ENCODE peak calls at places on chromosomes 16 and 17, in six cellular contexts. One of them, this sample, is unnamed.

GRCh38 chr17:47290870-47291241 is 32.9 kb upstream of the EFCAB13 start:
- DNase-seq in AG09309: no peak
- DNase-seq in effector memory CD4-positive, alpha-beta T cell: no peak
- DNase-seq in iPS DF 6.9: no peak
- DNase-seq in brain microvascular endothelial cell: no peak
- DNase-seq in stomach: no peak
- DNase-seq in this sample: no peak

GRCh38 chr16:80837421-80838263 is 33.2 kb upstream of the CDYL2 start:
- DNase-seq in AG09309: no peak
- DNase-seq in effector memory CD4-positive, alpha-beta T cell: no peak
- DNase-seq in iPS DF 6.9: no peak
- DNase-seq in brain microvascular endothelial cell: no peak
- DNase-seq in stomach: no peak
- DNase-seq in this sample: no peak

GRCh38 chr17:33745047-33745783 is 452.1 kb upstream of the ASIC2 start:
- DNase-seq in AG09309: no peak
- DNase-seq in effector memory CD4-positive, alpha-beta T cell: no peak
- DNase-seq in iPS DF 6.9: no peak
- DNase-seq in brain microvascular endothelial cell: no peak
- DNase-seq in stomach: no peak
- DNase-seq in this sample: no peak

GRCh38 chr17:43645765-43646481 is 15.8 kb downstream of the MEOX1 start:
- DNase-seq in AG09309: no peak
- DNase-seq in effector memory CD4-positive, alpha-beta T cell: no peak
- DNase-seq in iPS DF 6.9: no peak
- DNase-seq in brain microvascular endothelial cell: no peak
- DNase-seq in stomach: peak
- DNase-seq in this sample: no peak

GRCh38 chr16:54253118-54253517 is 33.5 kb downstream of the IRX3 start:
- DNase-seq in AG09309: no peak
- DNase-seq in effector memory CD4-positive, alpha-beta T cell: no peak
- DNase-seq in iPS DF 6.9: no peak
- DNase-seq in brain microvascular endothelial cell: no peak
- DNase-seq in stomach: no peak
- DNase-seq in this sample: no peak

GRCh38 chr16:84687715-84688114 is 12.1 kb upstream of the USP10 start:
- DNase-seq in AG09309: peak
- DNase-seq in effector memory CD4-positive, alpha-beta T cell: no peak
- DNase-seq in iPS DF 6.9: no peak
- DNase-seq in brain microvascular endothelial cell: peak
- DNase-seq in stomach: no peak
- DNase-seq in this sample: peak

GRCh38 chr17:38861399-38861843 is 7.9 kb upstream of the RPL23 start:
- DNase-seq in AG09309: no peak
- DNase-seq in effector memory CD4-positive, alpha-beta T cell: no peak
- DNase-seq in iPS DF 6.9: no peak
- DNase-seq in brain microvascular endothelial cell: no peak
- DNase-seq in stomach: no peak
- DNase-seq in this sample: no peak

GRCh38 chr16:86046901-86047300 is 147.9 kb downstream of the IRF8 start:
- DNase-seq in AG09309: no peak
- DNase-seq in effector memory CD4-positive, alpha-beta T cell: no peak
- DNase-seq in iPS DF 6.9: no peak
- DNase-seq in brain microvascular endothelial cell: no peak
- DNase-seq in stomach: no peak
- DNase-seq in this sample: no peak

GRCh38 chr17:55067697-55068439 is 99.3 kb downstream of the STXBP4 start:
- DNase-seq in AG09309: no peak
- DNase-seq in effector memory CD4-positive, alpha-beta T cell: no peak
- DNase-seq in iPS DF 6.9: no peak
- DNase-seq in brain microvascular endothelial cell: no peak
- DNase-seq in stomach: no peak
- DNase-seq in this sample: no peak

GRCh38 chr17:42895185-42895555 is 5.4 kb upstream of the G6PC1 start:
- DNase-seq in AG09309: peak
- DNase-seq in effector memory CD4-positive, alpha-beta T cell: no peak
- DNase-seq in iPS DF 6.9: no peak
- DNase-seq in brain microvascular endothelial cell: peak
- DNase-seq in stomach: peak
- DNase-seq in this sample: peak

GRCh38 chr16:3541527-3542152 is 35.6 kb downstream of the NLRC3 start:
- DNase-seq in AG09309: no peak
- DNase-seq in effector memory CD4-positive, alpha-beta T cell: no peak
- DNase-seq in iPS DF 6.9: no peak
- DNase-seq in brain microvascular endothelial cell: no peak
- DNase-seq in stomach: no peak
- DNase-seq in this sample: no peak

GRCh38 chr17:38851434-38851833 is 2.1 kb downstream of the RPL23 start:
- DNase-seq in AG09309: no peak
- DNase-seq in effector memory CD4-positive, alpha-beta T cell: no peak
- DNase-seq in iPS DF 6.9: no peak
- DNase-seq in brain microvascular endothelial cell: no peak
- DNase-seq in stomach: no peak
- DNase-seq in this sample: no peak

GRCh38 chr17:81923302-81924260 is 4.0 kb downstream of the MAFG start:
- DNase-seq in AG09309: peak
- DNase-seq in effector memory CD4-positive, alpha-beta T cell: no peak
- DNase-seq in iPS DF 6.9: no peak
- DNase-seq in brain microvascular endothelial cell: peak
- DNase-seq in stomach: peak
- DNase-seq in this sample: peak

GRCh38 chr16:66512589-66513404 is 37.1 kb downstream of the TK2 start:
- DNase-seq in AG09309: no peak
- DNase-seq in effector memory CD4-positive, alpha-beta T cell: no peak
- DNase-seq in iPS DF 6.9: no peak
- DNase-seq in brain microvascular endothelial cell: peak
- DNase-seq in stomach: peak
- DNase-seq in this sample: no peak

GRCh38 chr17:76710863-76711611 is at the start of gene MXRA7:
- DNase-seq in AG09309: no peak
- DNase-seq in effector memory CD4-positive, alpha-beta T cell: peak
- DNase-seq in iPS DF 6.9: no peak
- DNase-seq in brain microvascular endothelial cell: no peak
- DNase-seq in stomach: peak
- DNase-seq in this sample: no peak

GRCh38 chr16:85982563-85982939 is 83.6 kb downstream of the IRF8 start:
- DNase-seq in AG09309: no peak
- DNase-seq in effector memory CD4-positive, alpha-beta T cell: no peak
- DNase-seq in iPS DF 6.9: no peak
- DNase-seq in brain microvascular endothelial cell: no peak
- DNase-seq in stomach: no peak
- DNase-seq in this sample: no peak

GRCh38 chr17:7903154-7904103 is 12.7 kb downstream of the RNF227 start:
- DNase-seq in AG09309: no peak
- DNase-seq in effector memory CD4-positive, alpha-beta T cell: no peak
- DNase-seq in iPS DF 6.9: no peak
- DNase-seq in brain microvascular endothelial cell: peak
- DNase-seq in stomach: no peak
- DNase-seq in this sample: no peak

GRCh38 chr17:82305727-82306300 is 11.6 kb downstream of the CD7 start:
- DNase-seq in AG09309: no peak
- DNase-seq in effector memory CD4-positive, alpha-beta T cell: no peak
- DNase-seq in iPS DF 6.9: no peak
- DNase-seq in brain microvascular endothelial cell: no peak
- DNase-seq in stomach: no peak
- DNase-seq in this sample: no peak

GRCh38 chr16:75105306-75106061 is 11.1 kb downstream of the LDHD start:
- DNase-seq in AG09309: no peak
- DNase-seq in effector memory CD4-positive, alpha-beta T cell: no peak
- DNase-seq in iPS DF 6.9: no peak
- DNase-seq in brain microvascular endothelial cell: no peak
- DNase-seq in stomach: no peak
- DNase-seq in this sample: no peak

GRCh38 chr17:36930501-36930900 is 6.8 kb upstream of the LHX1 start:
- DNase-seq in AG09309: no peak
- DNase-seq in effector memory CD4-positive, alpha-beta T cell: no peak
- DNase-seq in iPS DF 6.9: no peak
- DNase-seq in brain microvascular endothelial cell: no peak
- DNase-seq in stomach: no peak
- DNase-seq in this sample: no peak

GRCh38 chr17:36926701-36927100 is 10.6 kb upstream of the LHX1 start:
- DNase-seq in AG09309: no peak
- DNase-seq in effector memory CD4-positive, alpha-beta T cell: no peak
- DNase-seq in iPS DF 6.9: no peak
- DNase-seq in brain microvascular endothelial cell: no peak
- DNase-seq in stomach: no peak
- DNase-seq in this sample: no peak

GRCh38 chr17:36926226-36926625 is 11.0 kb upstream of the LHX1 start:
- DNase-seq in AG09309: no peak
- DNase-seq in effector memory CD4-positive, alpha-beta T cell: no peak
- DNase-seq in iPS DF 6.9: no peak
- DNase-seq in brain microvascular endothelial cell: no peak
- DNase-seq in stomach: no peak
- DNase-seq in this sample: no peak

GRCh38 chr17:36931096-36931696 is 6.1 kb upstream of the LHX1 start:
- DNase-seq in AG09309: no peak
- DNase-seq in effector memory CD4-positive, alpha-beta T cell: no peak
- DNase-seq in iPS DF 6.9: no peak
- DNase-seq in brain microvascular endothelial cell: no peak
- DNase-seq in stomach: no peak
- DNase-seq in this sample: no peak

GRCh38 chr17:36928450-36929125 is 8.7 kb upstream of the LHX1 start:
- DNase-seq in AG09309: no peak
- DNase-seq in effector memory CD4-positive, alpha-beta T cell: no peak
- DNase-seq in iPS DF 6.9: no peak
- DNase-seq in brain microvascular endothelial cell: no peak
- DNase-seq in stomach: no peak
- DNase-seq in this sample: no peak
- H3K4me3 ChIP-seq in AG09309: no peak
- H3K4me3 ChIP-seq in effector memory CD4-positive, alpha-beta T cell: no peak
- H3K4me3 ChIP-seq in iPS DF 6.9: no peak
- H3K4me3 ChIP-seq in brain microvascular endothelial cell: no peak
- H3K4me3 ChIP-seq in stomach: no peak
- H3K4me3 ChIP-seq in this sample: no peak

DNA sequence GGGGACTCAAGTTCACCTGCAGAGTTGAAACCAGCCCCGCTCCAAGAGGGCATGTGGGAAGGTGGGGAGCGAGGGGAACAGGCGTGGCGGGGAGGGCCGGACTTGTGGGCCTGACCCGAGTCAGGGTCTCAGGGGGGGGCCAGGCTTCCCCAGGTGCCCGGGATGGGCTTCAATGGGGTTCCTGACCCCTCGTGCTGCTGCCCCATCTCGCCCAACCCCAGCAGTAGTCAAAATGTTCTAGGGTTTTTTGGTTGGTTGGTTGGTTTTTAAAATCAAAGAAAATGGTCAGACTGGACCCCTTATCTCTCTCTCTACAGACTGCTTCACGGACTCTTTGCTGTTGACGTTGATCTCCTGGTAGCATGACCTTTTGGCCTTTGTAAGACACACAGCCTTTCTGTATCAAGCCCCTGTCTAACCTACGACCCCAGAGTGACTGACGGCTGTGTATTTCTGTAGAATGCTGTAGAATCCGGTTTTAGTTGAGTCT is 69.5 kb downstream of the AMFR start:
- DNase-seq in AG09309: no peak
- DNase-seq in effector memory CD4-positive, alpha-beta T cell: no peak
- DNase-seq in iPS DF 6.9: no peak
- DNase-seq in brain microvascular endothelial cell: no peak
- DNase-seq in stomach: peak
- DNase-seq in this sample: no peak
- H3K4me3 ChIP-seq in AG09309: no peak
- H3K4me3 ChIP-seq in effector memory CD4-positive, alpha-beta T cell: no peak
- H3K4me3 ChIP-seq in iPS DF 6.9: no peak
- H3K4me3 ChIP-seq in brain microvascular endothelial cell: peak
- H3K4me3 ChIP-seq in stomach: peak
- H3K4me3 ChIP-seq in this sample: no peak

GRCh38 chr17:40340327-40340726 is 24.2 kb downstream of the GJD3 start:
- DNase-seq in AG09309: no peak
- DNase-seq in effector memory CD4-positive, alpha-beta T cell: no peak
- DNase-seq in iPS DF 6.9: no peak
- DNase-seq in brain microvascular endothelial cell: no peak
- DNase-seq in stomach: no peak
- DNase-seq in this sample: no peak
- H3K4me3 ChIP-seq in AG09309: no peak
- H3K4me3 ChIP-seq in effector memory CD4-positive, alpha-beta T cell: no peak
- H3K4me3 ChIP-seq in iPS DF 6.9: no peak
- H3K4me3 ChIP-seq in brain microvascular endothelial cell: no peak
- H3K4me3 ChIP-seq in stomach: no peak
- H3K4me3 ChIP-seq in this sample: no peak

GRCh38 chr16:87492721-87493554 is at the start of gene ZCCHC14:
- DNase-seq in AG09309: peak
- DNase-seq in effector memory CD4-positive, alpha-beta T cell: peak
- DNase-seq in iPS DF 6.9: peak
- DNase-seq in brain microvascular endothelial cell: peak
- DNase-seq in stomach: peak
- DNase-seq in this sample: peak

GRCh38 chr16:87489434-87490045 is 3.3 kb downstream of the ZCCHC14 start:
- DNase-seq in AG09309: no peak
- DNase-seq in effector memory CD4-positive, alpha-beta T cell: no peak
- DNase-seq in iPS DF 6.9: no peak
- DNase-seq in brain microvascular endothelial cell: no peak
- DNase-seq in stomach: no peak
- DNase-seq in this sample: no peak

GRCh38 chr16:87487361-87487924 is 5.4 kb downstream of the ZCCHC14 start:
- DNase-seq in AG09309: no peak
- DNase-seq in effector memory CD4-positive, alpha-beta T cell: no peak
- DNase-seq in iPS DF 6.9: peak
- DNase-seq in brain microvascular endothelial cell: no peak
- DNase-seq in stomach: peak
- DNase-seq in this sample: no peak

GRCh38 chr16:87492241-87492635 is 586 bp downstream of the ZCCHC14 start:
- DNase-seq in AG09309: no peak
- DNase-seq in effector memory CD4-positive, alpha-beta T cell: no peak
- DNase-seq in iPS DF 6.9: no peak
- DNase-seq in brain microvascular endothelial cell: no peak
- DNase-seq in stomach: no peak
- DNase-seq in this sample: no peak

DNA sequence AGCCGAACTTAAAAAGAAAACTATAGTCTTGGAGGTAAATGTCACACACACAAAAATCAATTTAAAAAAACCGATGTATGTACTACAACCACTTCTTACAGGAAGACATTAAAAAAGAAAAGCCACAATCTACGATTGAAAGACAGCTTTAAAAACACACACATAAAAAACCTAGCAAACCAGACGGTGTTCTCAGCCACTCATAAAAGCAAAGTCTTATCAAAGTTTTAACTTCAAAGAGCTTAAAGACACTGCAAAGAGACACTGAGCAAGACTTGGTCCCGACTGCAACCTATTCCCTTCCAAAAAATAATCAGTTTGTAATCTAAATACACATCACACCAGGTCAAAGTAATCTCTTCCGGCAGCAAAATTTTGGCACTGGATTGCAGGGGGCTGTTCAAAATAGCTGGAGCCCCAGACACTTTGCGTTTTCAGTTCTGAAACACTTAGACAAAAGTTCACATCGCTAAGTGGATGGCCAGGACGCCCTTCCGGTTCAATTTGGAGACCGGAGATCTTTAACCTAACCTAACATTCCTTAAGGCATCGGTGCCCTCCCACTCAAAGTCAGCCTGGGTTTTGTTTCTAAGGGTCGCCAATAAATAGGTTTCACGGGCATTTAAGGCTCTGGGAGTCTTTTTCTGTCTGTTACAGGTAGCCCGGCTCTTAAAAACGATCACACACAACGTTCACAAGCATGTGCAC is 2.6 kb downstream of the ZCCHC14 start:
- DNase-seq in AG09309: no peak
- DNase-seq in effector memory CD4-positive, alpha-beta T cell: no peak
- DNase-seq in iPS DF 6.9: no peak
- DNase-seq in brain microvascular endothelial cell: no peak
- DNase-seq in stomach: no peak
- DNase-seq in this sample: no peak
- H3K4me3 ChIP-seq in AG09309: peak
- H3K4me3 ChIP-seq in effector memory CD4-positive, alpha-beta T cell: peak
- H3K4me3 ChIP-seq in iPS DF 6.9: no peak
- H3K4me3 ChIP-seq in brain microvascular endothelial cell: peak
- H3K4me3 ChIP-seq in stomach: peak
- H3K4me3 ChIP-seq in this sample: peak